ENCODE peak calls at places on chromosomes 6 and 20, in eight cellular contexts. K, G, W, E, C, M, U and F are unnamed samples.

GRCh38 chr20:64139200-64140081 is 24.8 kb upstream of the MYT1 start:
- DNase-seq in K (no peak), G (no peak), W (no peak), E (no peak), C (no peak), M (peak; percentile 29), U (no peak), F (no peak)

GRCh38 chr6:21899708-21900107 is 306.2 kb downstream of the SOX4 start:
- DNase-seq in K (no peak), G (no peak), W (no peak), E (no peak), C (no peak), M (no peak), U (no peak), F (no peak)

GRCh38 chr6:157962601-157963084 is 19.0 kb upstream of the SYNJ2 start:
- DNase-seq in K (no peak), G (no peak), W (peak; percentile 87), E (no peak), C (peak; percentile 83), M (no peak), U (peak; percentile 24), F (no peak)

GRCh38 chr20:53343433-53343832 is 250.2 kb downstream of the ZNF217 start:
- DNase-seq in K (peak; percentile 92), G (no peak), W (no peak), E (no peak), C (no peak), M (no peak), U (no peak), F (no peak)

GRCh38 chr20:51512645-51513044 is 29.9 kb downstream of the NFATC2 start:
- DNase-seq in K (no peak), G (no peak), W (no peak), E (no peak), C (no peak), M (no peak), U (peak; percentile 54), F (no peak)

GRCh38 chr6:87722831-87723726 is 21.0 kb upstream of the AKIRIN2 start:
- DNase-seq in K (no peak), G (no peak), W (peak; percentile 93), E (peak; percentile 88), C (peak; percentile 84), M (peak; percentile 75), U (no peak), F (peak; percentile 85)

GRCh38 chr20:16518068-16518783 is 55.0 kb downstream of the KIF16B start:
- DNase-seq in K (peak; percentile 38), G (no peak), W (peak; percentile 73), E (no peak), C (peak; percentile 52), M (peak; percentile 82), U (peak; percentile 37), F (no peak)

GRCh38 chr6:169991913-169992312 is 240.5 kb downstream of the ERMARD start:
- DNase-seq in K (no peak), G (no peak), W (no peak), E (no peak), C (no peak), M (no peak), U (no peak), F (no peak)

GRCh38 chr20:44646023-44646640 is 5.4 kb downstream of the ADA start:
- DNase-seq in K (no peak), G (no peak), W (peak; percentile 35), E (no peak), C (peak; percentile 99), M (no peak), U (peak; percentile 67), F (peak; percentile 93)

GRCh38 chr20:53283011-53283410 is 310.6 kb downstream of the ZNF217 start:
- DNase-seq in K (no peak), G (no peak), W (no peak), E (no peak), C (no peak), M (no peak), U (no peak), F (no peak)

GRCh38 chr6:33455051-33455450 is 675 bp downstream of the ZBTB9 start:
- DNase-seq in K (no peak), G (no peak), W (no peak), E (no peak), C (no peak), M (no peak), U (no peak), F (no peak)

GRCh38 chr20:61118429-61119224 is 133.4 kb upstream of the CDH4 start:
- DNase-seq in K (no peak), G (no peak), W (no peak), E (no peak), C (no peak), M (no peak), U (no peak), F (no peak)

GRCh38 chr6:150711584-150712501 is 112.2 kb downstream of the PLEKHG1 start:
- DNase-seq in K (no peak), G (no peak), W (no peak), E (no peak), C (no peak), M (no peak), U (no peak), F (no peak)

GRCh38 chr6:13924949-13925881 is at the start of gene RNF182:
- DNase-seq in K (peak; percentile 84), G (no peak), W (no peak), E (no peak), C (no peak), M (peak; percentile 92), U (peak; percentile 43), F (no peak)

GRCh38 chr6:162862462-162862861 is 134.7 kb downstream of the PACRG start:
- DNase-seq in K (no peak), G (no peak), W (no peak), E (no peak), C (no peak), M (no peak), U (no peak), F (no peak)

GRCh38 chr6:52526634-52527033 is 50.2 kb downstream of the TRAM2 start:
- DNase-seq in K (no peak), G (no peak), W (peak; percentile 63), E (no peak), C (no peak), M (no peak), U (no peak), F (no peak)

GRCh38 chr6:41548098-41548840 is 2.1 kb downstream of the FOXP4 start:
- DNase-seq in K (no peak), G (no peak), W (no peak), E (peak; percentile 53), C (no peak), M (no peak), U (no peak), F (no peak)

GRCh38 chr6:42978487-42978792 is 541 bp downstream of the PEX6 start:
- DNase-seq in K (no peak), G (peak; percentile 26), W (peak; percentile 18), E (peak; percentile 83), C (no peak), M (peak; percentile 41), U (peak; percentile 17), F (no peak)

GRCh38 chr20:57714409-57715267 is 4.8 kb upstream of the PMEPA1 start:
- DNase-seq in K (no peak), G (no peak), W (peak; percentile 47), E (no peak), C (no peak), M (no peak), U (no peak), F (no peak)

GRCh38 chr6:40011844-40012243 is 77.6 kb upstream of the MOCS1 start:
- DNase-seq in K (no peak), G (no peak), W (no peak), E (no peak), C (no peak), M (no peak), U (no peak), F (no peak)

GRCh38 chr6:78995346-78995745 is 82.7 kb downstream of the PHIP start:
- DNase-seq in K (no peak), G (no peak), W (no peak), E (no peak), C (no peak), M (no peak), U (no peak), F (no peak)

GRCh38 chr6:79605061-79605460 is 26.1 kb upstream of the SH3BGRL2 start:
- DNase-seq in K (no peak), G (no peak), W (peak; percentile 12), E (no peak), C (peak; percentile 35), M (no peak), U (no peak), F (no peak)

GRCh38 chr20:13220857-13221297 is at the start of gene ISM1:
- DNase-seq in K (no peak), G (peak; percentile 26), W (no peak), E (peak; percentile 56), C (no peak), M (peak; percentile 38), U (peak; percentile 34), F (peak; percentile 42)

GRCh38 chr6:134299236-134299635 is 18.7 kb downstream of the SGK1 start:
- DNase-seq in K (no peak), G (no peak), W (peak; percentile 97), E (no peak), C (no peak), M (no peak), U (no peak), F (no peak)

GRCh38 chr20:48467622-48468021 is 360.2 kb downstream of the PREX1 start:
- DNase-seq in K (no peak), G (no peak), W (no peak), E (no peak), C (peak; percentile 82), M (peak; percentile 68), U (peak; percentile 19), F (peak; percentile 25)

GRCh38 chr6:99885051-99885450 is 109.0 kb downstream of the MCHR2 start:
- DNase-seq in K (no peak), G (no peak), W (no peak), E (no peak), C (no peak), M (no peak), U (no peak), F (no peak)

GRCh38 chr20:64037498-64038213 is 1.7 kb downstream of the C20orf204 start:
- DNase-seq in K (no peak), G (no peak), W (no peak), E (no peak), C (no peak), M (peak; percentile 66), U (no peak), F (no peak)

GRCh38 chr20:31494131-31494530 is 19.0 kb downstream of the REM1 start:
- DNase-seq in K (no peak), G (no peak), W (peak; percentile 62), E (no peak), C (peak; percentile 56), M (peak; percentile 52), U (no peak), F (peak; percentile 16)

GRCh38 chr20:36891211-36891610 is 15.3 kb downstream of the TLDC2 start:
- DNase-seq in K (no peak), G (no peak), W (no peak), E (no peak), C (no peak), M (no peak), U (no peak), F (no peak)

GRCh38 chr6:53340536-53340935 is 8.2 kb downstream of the ELOVL5 start:
- DNase-seq in K (no peak), G (no peak), W (no peak), E (no peak), C (no peak), M (no peak), U (no peak), F (no peak)